ENCODE peak calls at places on chromosomes 3 and 15, in five cellular contexts. Y is HepG2, W is GM23338, N is K562, Z is GM12878. E is an unnamed sample.

GRCh38 chr3:12175137-12175593 is 16.5 kb upstream of the TIMP4 start:
- DNase-seq in Z (no peak), N (no peak), Y (no peak), W (no peak), E (no peak)

GRCh38 chr3:171155122-171155700 is 128.7 kb upstream of the SLC2A2 start:
- DNase-seq in Y (no peak), W (no peak), N (no peak), Z (no peak), E (no peak)

GRCh38 chr3:134242649-134243637 is 7.7 kb downstream of the RYK start:
- DNase-seq in W (peak), Y (peak), Z (no peak), N (no peak), E (no peak)

GRCh38 chr3:123412076-123412475 is 36.8 kb downstream of the ADCY5 start:
- DNase-seq in W (peak), Z (no peak), N (peak), Y (no peak), E (no peak)

GRCh38 chr3:173007079-173007723 is 133.8 kb downstream of the SPATA16 start:
- DNase-seq in N (peak), W (no peak), Y (no peak), Z (no peak), E (no peak)

GRCh38 chr3:65107174-65107573 is 419.4 kb upstream of the ADAMTS9 start:
- DNase-seq in W (no peak), Z (no peak), N (no peak), Y (no peak), E (no peak)

GRCh38 chr15:75153084-75153483 is 48.6 kb upstream of the C15orf39 start:
- DNase-seq in Z (no peak), W (peak), N (peak), Y (peak), E (peak)

GRCh38 chr15:81400640-81401236 is 26.7 kb upstream of the TMC3 start:
- DNase-seq in W (peak), N (peak), Z (peak), Y (peak), E (peak)

GRCh38 chr3:65751123-65751700 is 287.5 kb downstream of the MAGI1 start:
- DNase-seq in Z (no peak), N (peak), W (peak), Y (peak), E (peak)

GRCh38 chr3:124627501-124627908 is 102.7 kb upstream of the UMPS start:
- DNase-seq in W (no peak), Y (no peak), N (peak), Z (no peak), E (no peak)

GRCh38 chr15:48373855-48374421 is 42.7 kb downstream of the DUT start:
- DNase-seq in Y (no peak), Z (no peak), W (no peak), N (no peak), E (peak)

GRCh38 chr3:112519424-112520001 is 20.2 kb upstream of the BTLA start:
- DNase-seq in Z (peak), Y (peak), W (peak), N (peak), E (peak)

GRCh38 chr3:23202203-23202920 is 765 bp upstream of the UBE2E2 start:
- DNase-seq in N (no peak), Z (no peak), W (peak), Y (no peak), E (no peak)

GRCh38 chr3:79148786-79149185 is 619.0 kb downstream of the ROBO1 start:
- DNase-seq in N (no peak), Y (no peak), W (no peak), Z (no peak), E (no peak)

GRCh38 chr3:171192176-171192854 is 165.8 kb upstream of the SLC2A2 start:
- DNase-seq in Z (no peak), W (no peak), Y (no peak), N (peak), E (peak)

GRCh38 chr15:89114974-89115373 is 26.7 kb downstream of the ABHD2 start:
- DNase-seq in Z (no peak), N (no peak), W (peak), Y (no peak), E (peak)

GRCh38 chr3:192812736-192813383 is 85.5 kb upstream of the FGF12 start:
- DNase-seq in Z (no peak), W (peak), N (no peak), Y (peak), E (peak)

GRCh38 chr3:196661400-196661799 is 21.9 kb downstream of the NRROS start:
- DNase-seq in Z (no peak), N (no peak), Y (no peak), W (no peak), E (no peak)

GRCh38 chr3:171399842-171400241 is 60.4 kb downstream of the TNIK start:
- DNase-seq in W (no peak), Z (no peak), N (no peak), Y (no peak), E (no peak)

GRCh38 chr15:94414921-94415320 is 183.6 kb downstream of the MCTP2 start:
- DNase-seq in Z (no peak), W (no peak), N (no peak), Y (no peak), E (no peak)

GRCh38 chr3:147130461-147130860 is 275.9 kb downstream of the ZIC4 start:
- DNase-seq in N (no peak), Y (no peak), W (no peak), Z (no peak), E (no peak)

GRCh38 chr3:29949131-29949530 is 657.3 kb upstream of the TGFBR2 start:
- DNase-seq in Y (no peak), N (no peak), W (no peak), Z (no peak), E (no peak)

GRCh38 chr15:64623347-64624024 is 151.9 kb downstream of the RBPMS2 start:
- DNase-seq in Z (peak), Y (no peak), N (no peak), W (no peak), E (no peak)

GRCh38 chr3:30659270-30660127 is 53.1 kb downstream of the TGFBR2 start:
- DNase-seq in Y (peak), Z (no peak), W (no peak), N (no peak), E (peak)

GRCh38 chr3:55476515-55476914 is 10.6 kb downstream of the WNT5A start:
- DNase-seq in Y (no peak), Z (no peak), W (no peak), N (no peak), E (no peak)

GRCh38 chr3:110969229-110970211 is 102.1 kb upstream of the NECTIN3 start:
- DNase-seq in W (no peak), Z (no peak), N (no peak), Y (no peak), E (no peak)

GRCh38 chr3:123884258-123884831 is at the start of gene MYLK:
- DNase-seq in W (peak), Z (no peak), N (peak), Y (peak), E (peak)

GRCh38 chr3:126982125-126982521 is 792 bp upstream of the PLXNA1 start:
- DNase-seq in Z (peak), Y (no peak), N (peak), W (peak), E (no peak)

GRCh38 chr3:175266993-175267960 is 408.1 kb downstream of the NAALADL2 start:
- DNase-seq in Y (no peak), W (no peak), N (no peak), Z (no peak), E (no peak)

GRCh38 chr3:133568294-133569014 is 5.0 kb upstream of the CDV3 start:
- DNase-seq in Z (no peak), Y (peak), W (no peak), N (no peak), E (peak)

GRCh38 chr3:59425942-59426341 is 376.1 kb upstream of the CFAP20DC start:
- DNase-seq in Z (no peak), W (no peak), N (no peak), Y (no peak), E (no peak)

GRCh38 chr3:29156071-29156715 is 124.7 kb upstream of the RBMS3 start:
- DNase-seq in Z (no peak), Y (no peak), N (no peak), W (peak), E (no peak)

GRCh38 chr3:37218206-37218605 is 43.8 kb upstream of the LRRFIP2 start:
- DNase-seq in Z (no peak), N (no peak), W (no peak), Y (no peak), E (no peak)

GRCh38 chr3:196739671-196740475 is at the start of gene PAK2:
- DNase-seq in Y (peak), Z (peak), W (peak), N (peak), E (peak)

GRCh38 chr3:151085227-151085888 is at the start of gene MED12L:
- DNase-seq in N (peak), W (peak), Y (peak), Z (no peak), E (peak)
- TF ChIP-seq JUNB in N (no peak), W (no peak), Y (no peak), Z (no peak), E (no peak)

GRCh38 chr3:16801698-16802097 is 83.1 kb upstream of the PLCL2 start:
- DNase-seq in W (no peak), Y (no peak), Z (no peak), N (no peak), E (no peak)
- TF ChIP-seq JUNB in W (no peak), Y (no peak), Z (no peak), N (no peak), E (no peak)

DNA sequence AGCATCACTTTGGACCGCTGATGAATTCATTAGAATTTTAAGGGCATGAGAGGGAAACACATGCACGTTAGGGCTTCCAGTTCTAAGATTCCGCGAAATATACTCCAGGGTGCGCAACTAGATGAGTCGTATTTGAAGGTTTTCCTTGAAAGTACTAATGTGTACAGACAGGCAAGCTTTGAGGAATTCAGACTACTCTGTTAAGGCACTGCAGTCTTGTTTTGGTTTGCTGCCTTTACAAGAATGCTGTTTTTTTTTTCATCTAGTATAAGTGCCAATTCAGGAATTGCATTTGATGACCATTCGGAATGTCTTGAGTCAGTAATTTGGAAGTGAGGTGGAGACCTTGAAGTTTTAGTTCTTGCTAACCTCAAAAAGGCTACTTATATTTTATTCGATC is 19.1 kb downstream of the TRNT1 start:
- DNase-seq in W (no peak), Z (no peak), Y (no peak), N (no peak), E (no peak)
- TF ChIP-seq JUNB in W (no peak), Z (no peak), Y (no peak), N (no peak), E (no peak)

GRCh38 chr15:59702351-59702750 is 13.2 kb upstream of the BNIP2 start:
- DNase-seq in N (no peak), Z (no peak), Y (no peak), W (no peak), E (no peak)

GRCh38 chr15:59696332-59696731 is 7.2 kb upstream of the BNIP2 start:
- DNase-seq in W (no peak), Y (no peak), Z (no peak), N (no peak), E (no peak)

GRCh38 chr15:59699810-59700431 is 10.8 kb upstream of the BNIP2 start:
- DNase-seq in Z (no peak), N (no peak), W (no peak), Y (no peak), E (peak)

GRCh38 chr15:59703979-59704796 is 15.1 kb upstream of the BNIP2 start:
- DNase-seq in Y (no peak), N (no peak), Z (no peak), W (no peak), E (no peak)

DNA sequence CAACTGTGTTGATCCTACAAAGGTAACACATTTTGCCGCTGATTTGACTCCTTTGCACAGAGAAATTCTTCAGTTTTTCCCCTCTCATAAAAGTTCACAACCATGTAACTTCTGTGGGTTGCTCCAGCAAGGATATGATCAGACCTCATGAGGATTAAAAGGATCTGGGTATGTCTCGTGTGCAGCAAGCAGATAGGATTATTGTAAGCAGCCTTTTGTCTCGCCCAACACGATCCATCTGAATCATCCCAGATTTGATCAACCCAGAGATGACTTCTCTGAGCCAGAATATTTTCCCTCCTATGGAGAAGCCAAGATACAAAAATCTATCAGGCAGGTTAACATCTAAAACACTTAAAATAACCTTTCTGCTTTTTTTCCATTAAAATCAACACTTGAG is 12.8 kb upstream of the BNIP2 start:
- DNase-seq in N (no peak), Z (no peak), W (no peak), Y (no peak), E (no peak)
- TF ChIP-seq JUNB in N (no peak), Z (no peak), W (no peak), Y (no peak), E (no peak)

E was measured in A549.